ENCODE peak calls at places on chromosomes 7 and 10, in seven cellular contexts. V, J, N, R, W, S and E are unnamed samples.

GRCh38 chr7:131071786-131072504 is 255.7 kb upstream of the MKLN1 start:
- DNase-seq in J (no peak), W (no peak), R (no peak), V (peak; percentile 91), S (peak; percentile 94), N (no peak), E (no peak)

GRCh38 chr10:126432507-126432906 is 44.2 kb upstream of the ADAM12 start:
- DNase-seq in N (peak; percentile 33), V (no peak), S (no peak), W (no peak), J (no peak), R (no peak), E (no peak)

GRCh38 chr7:97818066-97818663 is 54.0 kb downstream of the ASNS start:
- DNase-seq in V (no peak), S (no peak), J (no peak), N (no peak), R (no peak), W (no peak), E (no peak)

GRCh38 chr7:148804343-148805234 is 79.5 kb downstream of the EZH2 start:
- DNase-seq in N (no peak), S (no peak), J (no peak), R (no peak), W (no peak), V (no peak), E (no peak)

GRCh38 chr7:55111007-55111406 is 92.2 kb downstream of the EGFR start:
- DNase-seq in R (no peak), J (peak; percentile 64), S (peak; percentile 70), W (no peak), N (no peak), V (no peak), E (no peak)

GRCh38 chr10:44962870-44963738 is 3.5 kb downstream of the RASSF4 start:
- DNase-seq in W (peak; percentile 73), N (no peak), R (no peak), V (no peak), S (no peak), J (no peak), E (peak; percentile 76)

GRCh38 chr10:13587367-13587766 is 602 bp downstream of the PRPF18 start:
- DNase-seq in N (no peak), S (peak; percentile 5), W (peak; percentile 43), R (no peak), J (no peak), V (peak; percentile 17), E (peak; percentile 70)

GRCh38 chr10:74888947-74889661 is 62.7 kb downstream of the KAT6B start:
- DNase-seq in J (peak; percentile 19), S (peak; percentile 15), W (peak; percentile 12), R (no peak), V (peak; percentile 6), N (no peak), E (peak; percentile 62)

GRCh38 chr7:39357648-39358047 is 208.6 kb upstream of the YAE1 start:
- DNase-seq in R (no peak), J (no peak), V (no peak), S (no peak), N (no peak), W (peak; percentile 60), E (peak; percentile 79)

GRCh38 chr10:34859170-34859569 is 44.1 kb upstream of the PARD3 start:
- DNase-seq in J (no peak), V (no peak), W (no peak), S (peak; percentile 20), N (no peak), R (no peak), E (no peak)

GRCh38 chr7:96649981-96650380 is 59.7 kb downstream of the SEM1 start:
- DNase-seq in V (no peak), R (no peak), W (no peak), S (peak; percentile 14), J (no peak), N (no peak), E (no peak)

GRCh38 chr10:20170661-20171060 is 354.4 kb downstream of the PLXDC2 start:
- DNase-seq in R (no peak), J (no peak), N (no peak), V (no peak), S (no peak), W (no peak), E (no peak)

GRCh38 chr7:34501161-34501560 is 156.9 kb upstream of the NPSR1 start:
- DNase-seq in V (no peak), S (no peak), R (no peak), W (no peak), N (no peak), J (no peak), E (no peak)

GRCh38 chr10:71080381-71081228 is 131.8 kb upstream of the UNC5B start:
- DNase-seq in W (peak; percentile 15), R (peak; percentile 60), V (no peak), N (no peak), S (no peak), J (no peak), E (peak; percentile 32)

GRCh38 chr10:89398003-89398749 is 5.8 kb downstream of the IFIT1 start:
- DNase-seq in W (no peak), J (no peak), R (no peak), N (no peak), S (peak; percentile 11), V (peak; percentile 46), E (no peak)

GRCh38 chr7:25884265-25884664 is 267.7 kb upstream of the NFE2L3 start:
- DNase-seq in J (no peak), S (no peak), N (no peak), W (no peak), V (no peak), R (no peak), E (no peak)

GRCh38 chr10:10551595-10551994 is 466.1 kb upstream of the CELF2 start:
- DNase-seq in W (no peak), V (no peak), R (no peak), N (no peak), J (no peak), S (no peak), E (no peak)

GRCh38 chr7:141358376-141358775 is 192.8 kb upstream of the AGK start:
- DNase-seq in J (no peak), V (no peak), N (no peak), R (no peak), W (no peak), S (no peak), E (no peak)

GRCh38 chr7:36985866-36986402 is 261.6 kb upstream of the AOAH start:
- DNase-seq in W (no peak), S (no peak), V (no peak), N (no peak), R (no peak), J (no peak), E (no peak)

GRCh38 chr7:94003446-94004023 is 620 bp downstream of the BET1 start:
- DNase-seq in W (no peak), S (peak; percentile 40), R (no peak), J (peak; percentile 20), V (peak; percentile 39), N (no peak), E (peak; percentile 49)

GRCh38 chr7:55018361-55019328 is at the start of gene EGFR:
- DNase-seq in S (peak; percentile 75), W (peak; percentile 89), N (no peak), J (peak; percentile 91), R (peak; percentile 91), V (peak; percentile 81), E (peak; percentile 86)

GRCh38 chr7:128078309-128078708 is 47.1 kb upstream of the LRRC4 start:
- DNase-seq in N (no peak), V (no peak), R (no peak), W (no peak), J (no peak), S (no peak), E (no peak)

GRCh38 chr10:86160890-86161585 is 205.6 kb downstream of the GRID1 start:
- DNase-seq in J (no peak), R (no peak), S (no peak), V (no peak), W (no peak), N (no peak), E (no peak)

GRCh38 chr7:816751-817671 is 15.3 kb upstream of the SUN1 start:
- DNase-seq in J (peak; percentile 25), S (no peak), V (peak; percentile 36), R (no peak), W (peak; percentile 72), N (peak; percentile 46), E (peak; percentile 79)

GRCh38 chr7:115707236-115707635 is 323.3 kb downstream of the TFEC start:
- DNase-seq in S (peak; percentile 15), N (no peak), W (peak; percentile 4), V (no peak), R (no peak), J (no peak), E (peak; percentile 66)

GRCh38 chr7:137328389-137329120 is 15.0 kb downstream of the PTN start:
- DNase-seq in W (no peak), N (no peak), J (no peak), R (no peak), V (no peak), S (peak; percentile 7), E (no peak)

GRCh38 chr7:81256991-81257390 is 338.1 kb upstream of the SEMA3C start:
- DNase-seq in W (no peak), J (no peak), V (peak; percentile 39), R (no peak), S (peak; percentile 35), N (no peak), E (peak; percentile 75)

GRCh38 chr7:67738145-67738544 is 741.5 kb downstream of the TYW1 start:
- DNase-seq in W (no peak), R (no peak), N (no peak), S (no peak), J (no peak), V (no peak), E (no peak)

GRCh38 chr7:106824458-106824857 is 40.6 kb upstream of the PIK3CG start:
- DNase-seq in S (peak; percentile 38), N (no peak), W (no peak), R (peak; percentile 8), J (peak; percentile 21), V (no peak), E (no peak)

GRCh38 chr7:35254496-35255416 is 856 bp upstream of the TBX20 start:
- DNase-seq in R (no peak), J (no peak), S (no peak), V (no peak), N (no peak), W (no peak), E (peak; percentile 67)

GRCh38 chr7:41030673-41031072 is 672.2 kb downstream of the INHBA start:
- DNase-seq in R (no peak), S (peak; percentile 57), V (no peak), N (no peak), J (no peak), W (no peak), E (no peak)

GRCh38 chr7:1175967-1176851 is 16.2 kb upstream of the ZFAND2A start:
- DNase-seq in S (peak; percentile 67), V (peak; percentile 78), N (peak; percentile 48), W (peak; percentile 94), J (peak; percentile 78), R (peak; percentile 95), E (peak; percentile 97)

GRCh38 chr7:123867220-123867619 is 22.3 kb downstream of the HYAL4 start:
- DNase-seq in N (no peak), R (no peak), V (no peak), S (peak; percentile 28), W (no peak), J (no peak), E (no peak)

GRCh38 chr7:122970740-122971725 is 24.5 kb downstream of the TAS2R16 start:
- DNase-seq in W (no peak), S (no peak), V (no peak), J (no peak), N (no peak), R (no peak), E (no peak)

GRCh38 chr10:14513061-14513460 is 182.3 kb upstream of the FRMD4A start:
- DNase-seq in W (no peak), J (peak; percentile 15), V (no peak), N (no peak), R (no peak), S (no peak), E (no peak)

GRCh38 chr7:88089484-88090050 is 130.3 kb downstream of the SRI start:
- DNase-seq in N (no peak), V (no peak), W (no peak), J (no peak), R (no peak), S (no peak), E (no peak)

GRCh38 chr7:132030161-132030568 is 473.7 kb upstream of the PODXL start:
- DNase-seq in V (no peak), N (no peak), J (no peak), S (no peak), R (no peak), W (no peak), E (no peak)